ENCODE peak calls at places on chromosomes 5 and 9, in ten cellular contexts. One of them, this sample, is unnamed.

GRCh38 chr9:75148551-75148950 is 60.2 kb downstream of the OSTF1 start:
- DNase-seq in ovary: peak; percentile 12
- DNase-seq in lower lobe of right lung: no peak
- DNase-seq in hepatocyte: peak; percentile 30
- DNase-seq in CD4-positive, CD25-positive, alpha-beta regulatory T cell: no peak
- DNase-seq in right lobe of liver: no peak
- DNase-seq in cardiac muscle cell: peak; percentile 93
- DNase-seq in pancreas: no peak
- DNase-seq in DND-41: peak; percentile 50
- DNase-seq in esophagus muscularis mucosa: no peak
- DNase-seq in this sample: no peak

GRCh38 chr9:113511047-113511521 is 47.6 kb downstream of the RGS3 start:
- DNase-seq in right lobe of liver: peak; percentile 91
- DNase-seq in hepatocyte: no peak
- DNase-seq in esophagus muscularis mucosa: no peak
- DNase-seq in pancreas: peak; percentile 75
- DNase-seq in cardiac muscle cell: no peak
- DNase-seq in DND-41: no peak
- DNase-seq in CD4-positive, CD25-positive, alpha-beta regulatory T cell: no peak
- DNase-seq in ovary: no peak
- DNase-seq in lower lobe of right lung: no peak
- DNase-seq in this sample: no peak

GRCh38 chr9:109010676-109011655 is 2.3 kb downstream of the CTNNAL1 start:
- DNase-seq in CD4-positive, CD25-positive, alpha-beta regulatory T cell: peak; percentile 61
- DNase-seq in DND-41: no peak
- DNase-seq in pancreas: no peak
- DNase-seq in hepatocyte: peak; percentile 44
- DNase-seq in cardiac muscle cell: peak; percentile 84
- DNase-seq in ovary: no peak
- DNase-seq in lower lobe of right lung: no peak
- DNase-seq in esophagus muscularis mucosa: no peak
- DNase-seq in right lobe of liver: no peak
- DNase-seq in this sample: no peak

GRCh38 chr9:93134740-93135444 is 841 bp upstream of the NINJ1 start:
- DNase-seq in DND-41: no peak
- DNase-seq in pancreas: no peak
- DNase-seq in lower lobe of right lung: no peak
- DNase-seq in CD4-positive, CD25-positive, alpha-beta regulatory T cell: no peak
- DNase-seq in ovary: no peak
- DNase-seq in right lobe of liver: no peak
- DNase-seq in esophagus muscularis mucosa: no peak
- DNase-seq in hepatocyte: no peak
- DNase-seq in cardiac muscle cell: no peak
- DNase-seq in this sample: no peak

GRCh38 chr5:84272776-84273516 is 111.7 kb downstream of the EDIL3 start:
- DNase-seq in DND-41: no peak
- DNase-seq in right lobe of liver: no peak
- DNase-seq in CD4-positive, CD25-positive, alpha-beta regulatory T cell: no peak
- DNase-seq in hepatocyte: no peak
- DNase-seq in cardiac muscle cell: no peak
- DNase-seq in esophagus muscularis mucosa: no peak
- DNase-seq in lower lobe of right lung: no peak
- DNase-seq in ovary: no peak
- DNase-seq in pancreas: no peak
- DNase-seq in this sample: no peak

GRCh38 chr5:162068412-162068811 is 839 bp downstream of the GABRG2 start:
- DNase-seq in esophagus muscularis mucosa: no peak
- DNase-seq in hepatocyte: peak; percentile 83
- DNase-seq in lower lobe of right lung: peak; percentile 45
- DNase-seq in ovary: no peak
- DNase-seq in cardiac muscle cell: peak; percentile 1
- DNase-seq in DND-41: peak; percentile 52
- DNase-seq in right lobe of liver: no peak
- DNase-seq in CD4-positive, CD25-positive, alpha-beta regulatory T cell: no peak
- DNase-seq in pancreas: peak; percentile 3
- DNase-seq in this sample: no peak

GRCh38 chr5:81749186-81749561 is 1.7 kb downstream of the SSBP2 start:
- DNase-seq in ovary: no peak
- DNase-seq in CD4-positive, CD25-positive, alpha-beta regulatory T cell: no peak
- DNase-seq in lower lobe of right lung: no peak
- DNase-seq in right lobe of liver: no peak
- DNase-seq in pancreas: no peak
- DNase-seq in hepatocyte: peak; percentile 10
- DNase-seq in esophagus muscularis mucosa: no peak
- DNase-seq in cardiac muscle cell: peak; percentile 47
- DNase-seq in DND-41: peak; percentile 35
- DNase-seq in this sample: no peak

GRCh38 chr5:122882836-122883235 is 37.4 kb downstream of the SNX24 start:
- DNase-seq in right lobe of liver: no peak
- DNase-seq in lower lobe of right lung: no peak
- DNase-seq in CD4-positive, CD25-positive, alpha-beta regulatory T cell: no peak
- DNase-seq in ovary: no peak
- DNase-seq in cardiac muscle cell: peak; percentile 47
- DNase-seq in pancreas: no peak
- DNase-seq in hepatocyte: no peak
- DNase-seq in DND-41: no peak
- DNase-seq in esophagus muscularis mucosa: no peak
- DNase-seq in this sample: no peak

GRCh38 chr5:32542216-32543059 is 42.9 kb upstream of the SUB1 start:
- DNase-seq in hepatocyte: no peak
- DNase-seq in right lobe of liver: no peak
- DNase-seq in DND-41: no peak
- DNase-seq in esophagus muscularis mucosa: no peak
- DNase-seq in CD4-positive, CD25-positive, alpha-beta regulatory T cell: peak; percentile 40
- DNase-seq in pancreas: no peak
- DNase-seq in ovary: no peak
- DNase-seq in lower lobe of right lung: no peak
- DNase-seq in cardiac muscle cell: peak; percentile 56
- DNase-seq in this sample: no peak

GRCh38 chr5:125349432-125349831 is 603.0 kb upstream of the ZNF608 start:
- DNase-seq in hepatocyte: peak; percentile 35
- DNase-seq in lower lobe of right lung: no peak
- DNase-seq in cardiac muscle cell: peak; percentile 49
- DNase-seq in ovary: no peak
- DNase-seq in CD4-positive, CD25-positive, alpha-beta regulatory T cell: no peak
- DNase-seq in pancreas: no peak
- DNase-seq in esophagus muscularis mucosa: no peak
- DNase-seq in DND-41: no peak
- DNase-seq in right lobe of liver: no peak
- DNase-seq in this sample: no peak

GRCh38 chr9:92720807-92721535 is 43.7 kb downstream of the BICD2 start:
- DNase-seq in esophagus muscularis mucosa: no peak
- DNase-seq in ovary: no peak
- DNase-seq in lower lobe of right lung: peak; percentile 20
- DNase-seq in hepatocyte: no peak
- DNase-seq in CD4-positive, CD25-positive, alpha-beta regulatory T cell: no peak
- DNase-seq in right lobe of liver: no peak
- DNase-seq in DND-41: no peak
- DNase-seq in pancreas: no peak
- DNase-seq in cardiac muscle cell: no peak
- DNase-seq in this sample: no peak

GRCh38 chr5:78547731-78548189 is 100.8 kb downstream of the LHFPL2 start:
- DNase-seq in esophagus muscularis mucosa: peak; percentile 95
- DNase-seq in ovary: peak; percentile 89
- DNase-seq in hepatocyte: peak; percentile 35
- DNase-seq in lower lobe of right lung: peak; percentile 56
- DNase-seq in DND-41: no peak
- DNase-seq in CD4-positive, CD25-positive, alpha-beta regulatory T cell: no peak
- DNase-seq in right lobe of liver: no peak
- DNase-seq in pancreas: peak; percentile 34
- DNase-seq in cardiac muscle cell: peak; percentile 99
- DNase-seq in this sample: peak; percentile 95

GRCh38 chr9:130554606-130555005 is 24.8 kb upstream of the FUBP3 start:
- DNase-seq in ovary: no peak
- DNase-seq in esophagus muscularis mucosa: no peak
- DNase-seq in CD4-positive, CD25-positive, alpha-beta regulatory T cell: no peak
- DNase-seq in lower lobe of right lung: no peak
- DNase-seq in hepatocyte: no peak
- DNase-seq in pancreas: no peak
- DNase-seq in cardiac muscle cell: no peak
- DNase-seq in right lobe of liver: no peak
- DNase-seq in DND-41: no peak
- DNase-seq in this sample: no peak

GRCh38 chr9:130557077-130557468 is 22.3 kb upstream of the FUBP3 start:
- DNase-seq in hepatocyte: no peak
- DNase-seq in right lobe of liver: peak; percentile 41
- DNase-seq in esophagus muscularis mucosa: no peak
- DNase-seq in pancreas: no peak
- DNase-seq in lower lobe of right lung: no peak
- DNase-seq in DND-41: no peak
- DNase-seq in CD4-positive, CD25-positive, alpha-beta regulatory T cell: no peak
- DNase-seq in cardiac muscle cell: no peak
- DNase-seq in ovary: no peak
- DNase-seq in this sample: no peak

GRCh38 chr9:130555061-130555460 is 24.3 kb upstream of the FUBP3 start:
- DNase-seq in esophagus muscularis mucosa: no peak
- DNase-seq in right lobe of liver: no peak
- DNase-seq in cardiac muscle cell: no peak
- DNase-seq in DND-41: no peak
- DNase-seq in CD4-positive, CD25-positive, alpha-beta regulatory T cell: no peak
- DNase-seq in lower lobe of right lung: no peak
- DNase-seq in pancreas: no peak
- DNase-seq in hepatocyte: no peak
- DNase-seq in ovary: no peak
- DNase-seq in this sample: no peak

GRCh38 chr9:130556396-130557076 is 22.8 kb upstream of the FUBP3 start:
- DNase-seq in DND-41: no peak
- DNase-seq in CD4-positive, CD25-positive, alpha-beta regulatory T cell: no peak
- DNase-seq in pancreas: no peak
- DNase-seq in lower lobe of right lung: no peak
- DNase-seq in right lobe of liver: peak; percentile 9
- DNase-seq in ovary: no peak
- DNase-seq in esophagus muscularis mucosa: no peak
- DNase-seq in cardiac muscle cell: no peak
- DNase-seq in hepatocyte: no peak
- DNase-seq in this sample: no peak

DNA sequence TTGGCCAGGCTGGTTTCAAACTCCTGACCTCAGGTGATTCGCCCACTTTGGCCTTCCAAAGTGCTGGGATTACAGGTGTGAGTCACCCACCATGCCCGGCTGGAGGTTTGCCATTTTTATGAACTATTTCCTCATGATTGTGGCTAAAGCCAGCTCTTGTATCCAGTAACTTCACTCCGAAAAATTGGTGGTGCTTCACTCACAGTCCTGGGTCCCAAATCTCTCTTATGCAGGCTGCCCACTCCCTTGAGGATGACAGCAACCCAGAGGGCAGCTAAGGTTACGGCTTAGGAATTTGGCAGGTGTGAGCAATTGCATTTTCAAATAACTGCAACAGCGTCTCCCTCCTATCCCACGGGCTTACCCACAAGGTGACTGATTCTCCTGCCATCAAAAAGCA is 23.4 kb upstream of the FUBP3 start:
- DNase-seq in esophagus muscularis mucosa: no peak
- DNase-seq in right lobe of liver: no peak
- DNase-seq in pancreas: no peak
- DNase-seq in CD4-positive, CD25-positive, alpha-beta regulatory T cell: no peak
- DNase-seq in cardiac muscle cell: peak; percentile 21
- DNase-seq in lower lobe of right lung: no peak
- DNase-seq in ovary: no peak
- DNase-seq in DND-41: no peak
- DNase-seq in hepatocyte: no peak
- DNase-seq in this sample: no peak
- H3K4me3 ChIP-seq in esophagus muscularis mucosa: no peak overlapping the region
- H3K4me3 ChIP-seq in right lobe of liver: no peak overlapping the region
- H3K4me3 ChIP-seq in pancreas: no peak overlapping the region
- H3K4me3 ChIP-seq in CD4-positive, CD25-positive, alpha-beta regulatory T cell: no peak overlapping the region
- H3K4me3 ChIP-seq in cardiac muscle cell: no peak overlapping the region
- H3K4me3 ChIP-seq in lower lobe of right lung: no peak overlapping the region
- H3K4me3 ChIP-seq in ovary: no peak overlapping the region
- H3K4me3 ChIP-seq in DND-41: no peak overlapping the region
- H3K4me3 ChIP-seq in hepatocyte: no peak overlapping the region
- H3K4me3 ChIP-seq in this sample: no peak overlapping the region

GRCh38 chr5:138000102-138000723 is 32.7 kb downstream of the FAM13B start:
- DNase-seq in pancreas: no peak
- DNase-seq in esophagus muscularis mucosa: no peak
- DNase-seq in right lobe of liver: no peak
- DNase-seq in cardiac muscle cell: peak; percentile 54
- DNase-seq in lower lobe of right lung: no peak
- DNase-seq in ovary: peak; percentile 37
- DNase-seq in hepatocyte: peak; percentile 5
- DNase-seq in DND-41: no peak
- DNase-seq in CD4-positive, CD25-positive, alpha-beta regulatory T cell: no peak
- DNase-seq in this sample: no peak
- H3K27ac ChIP-seq in pancreas: no peak overlapping the region
- H3K27ac ChIP-seq in esophagus muscularis mucosa: no peak overlapping the region
- H3K27ac ChIP-seq in right lobe of liver: no peak overlapping the region
- H3K27ac ChIP-seq in cardiac muscle cell: no peak overlapping the region
- H3K27ac ChIP-seq in lower lobe of right lung: no peak overlapping the region
- H3K27ac ChIP-seq in ovary: peak overlapping the region; percentile 54
- H3K27ac ChIP-seq in hepatocyte: no peak overlapping the region
- H3K27ac ChIP-seq in DND-41: no peak overlapping the region
- H3K27ac ChIP-seq in CD4-positive, CD25-positive, alpha-beta regulatory T cell: no peak overlapping the region
- H3K27ac ChIP-seq in this sample: peak overlapping the region; percentile 35

DNA sequence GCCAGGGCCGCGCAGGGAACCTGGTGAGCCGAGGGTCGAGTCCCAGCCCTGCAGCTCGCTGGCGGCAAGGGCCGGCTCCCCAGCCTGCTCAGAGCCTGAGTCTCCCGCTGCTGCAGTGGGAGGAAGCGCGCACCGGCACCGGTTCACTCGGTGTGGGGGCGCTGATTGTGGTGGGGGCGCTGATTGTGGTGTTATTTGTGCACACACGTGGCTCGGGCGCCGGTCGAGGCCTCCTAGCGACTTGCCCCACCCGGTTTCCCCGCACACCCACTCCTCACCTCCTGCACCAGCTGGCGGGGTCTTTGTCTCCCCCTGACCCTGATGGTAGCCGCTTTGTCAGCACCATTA is 266.7 kb downstream of the NSG2 start:
- DNase-seq in cardiac muscle cell: no peak
- DNase-seq in esophagus muscularis mucosa: no peak
- DNase-seq in right lobe of liver: no peak
- DNase-seq in CD4-positive, CD25-positive, alpha-beta regulatory T cell: no peak
- DNase-seq in pancreas: no peak
- DNase-seq in lower lobe of right lung: no peak
- DNase-seq in ovary: no peak
- DNase-seq in hepatocyte: no peak
- DNase-seq in DND-41: no peak
- DNase-seq in this sample: no peak
- H3K4me3 ChIP-seq in cardiac muscle cell: no peak overlapping the region
- H3K4me3 ChIP-seq in esophagus muscularis mucosa: peak overlapping the region; percentile 47
- H3K4me3 ChIP-seq in right lobe of liver: peak overlapping the region; percentile 50
- H3K4me3 ChIP-seq in CD4-positive, CD25-positive, alpha-beta regulatory T cell: no peak overlapping the region
- H3K4me3 ChIP-seq in pancreas: no peak overlapping the region
- H3K4me3 ChIP-seq in lower lobe of right lung: peak overlapping the region; percentile 47
- H3K4me3 ChIP-seq in ovary: no peak overlapping the region
- H3K4me3 ChIP-seq in hepatocyte: no peak overlapping the region
- H3K4me3 ChIP-seq in DND-41: no peak overlapping the region
- H3K4me3 ChIP-seq in this sample: peak overlapping the region; percentile 75

DNA sequence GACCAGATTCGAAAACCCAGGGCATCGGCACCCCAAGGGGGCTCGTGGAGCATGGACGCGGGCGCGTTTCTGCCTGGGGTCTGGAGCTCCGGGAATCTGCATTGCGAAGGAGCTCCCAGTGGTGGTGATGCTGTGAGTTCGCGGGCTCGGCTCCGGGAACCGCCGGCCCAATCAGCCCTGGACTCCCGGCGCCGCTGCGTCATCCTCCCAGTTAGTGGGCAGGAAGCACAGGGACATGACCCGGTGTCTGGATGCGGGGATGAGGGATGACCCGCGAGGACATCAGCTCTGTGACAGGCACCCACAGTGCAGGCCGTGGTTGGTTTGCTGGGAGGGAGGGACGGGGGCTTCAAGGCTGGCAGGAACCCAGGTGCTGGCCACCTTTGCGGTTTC is 950 bp downstream of the NXNL2 start:
- DNase-seq in CD4-positive, CD25-positive, alpha-beta regulatory T cell: no peak
- DNase-seq in ovary: peak; percentile 59
- DNase-seq in right lobe of liver: peak; percentile 55
- DNase-seq in lower lobe of right lung: no peak
- DNase-seq in cardiac muscle cell: no peak
- DNase-seq in hepatocyte: no peak
- DNase-seq in DND-41: no peak
- DNase-seq in pancreas: no peak
- DNase-seq in esophagus muscularis mucosa: no peak
- DNase-seq in this sample: peak; percentile 80
- H3K27ac ChIP-seq in CD4-positive, CD25-positive, alpha-beta regulatory T cell: no peak overlapping the region
- H3K27ac ChIP-seq in ovary: peak overlapping the region; percentile 67
- H3K27ac ChIP-seq in right lobe of liver: peak overlapping the region; percentile 3
- H3K27ac ChIP-seq in lower lobe of right lung: no peak overlapping the region
- H3K27ac ChIP-seq in cardiac muscle cell: no peak overlapping the region
- H3K27ac ChIP-seq in hepatocyte: peak overlapping the region; percentile 68
- H3K27ac ChIP-seq in DND-41: no peak overlapping the region
- H3K27ac ChIP-seq in pancreas: no peak overlapping the region
- H3K27ac ChIP-seq in esophagus muscularis mucosa: peak overlapping the region; percentile 75
- H3K27ac ChIP-seq in this sample: peak overlapping the region; percentile 76

This sample was measured in coronary artery.